ENCODE peak calls at places on chromosomes 5 and 9, in ten cellular contexts. H is AG04449, C is GM13976, A is psoas muscle, B is Calu3, L is progenitor cell of endocrine pancreas, M is K562, Q is astrocyte of the spinal cord, T is GM23338, K is stomach. O is an unnamed sample.

GRCh38 chr9:137516144-137516917 is 33.9 kb downstream of the PNPLA7 start:
- DNase-seq in H (no peak), C (no peak), A (no peak), B (no peak), L (no peak), M (peak), Q (no peak), T (peak), K (no peak), O (no peak)

GRCh38 chr9:129174724-129175514 is 3.1 kb downstream of the IER5L start:
- DNase-seq in H (peak), C (peak), A (peak), B (peak), L (peak), M (peak), Q (peak), T (peak), K (peak), O (no peak)

GRCh38 chr5:132294728-132295504 is 722 bp downstream of the SLC22A4 start:
- DNase-seq in H (no peak), C (no peak), A (peak), B (peak), L (peak), M (peak), Q (peak), T (peak), K (peak), O (no peak)

GRCh38 chr9:133263557-133263956 is 11.4 kb downstream of the ABO start:
- DNase-seq in H (no peak), C (no peak), A (no peak), B (no peak), L (no peak), M (peak), Q (no peak), T (no peak), K (no peak), O (no peak)

GRCh38 chr5:142970440-142970788 is 200.2 kb downstream of the ARHGAP26 start:
- DNase-seq in H (no peak), C (no peak), A (no peak), B (no peak), L (no peak), M (no peak), Q (no peak), T (no peak), K (no peak), O (no peak)

GRCh38 chr5:171667341-171668096 is 118.1 kb upstream of the SMIM23 start:
- DNase-seq in H (no peak), C (no peak), A (peak), B (peak), L (no peak), M (no peak), Q (peak), T (peak), K (no peak), O (no peak)

GRCh38 chr9:69885474-69885929 is 64.9 kb downstream of the CFAP95 start:
- DNase-seq in H (no peak), C (no peak), A (no peak), B (peak), L (no peak), M (no peak), Q (peak), T (no peak), K (no peak), O (peak)

GRCh38 chr5:126046275-126046674 is 376.9 kb upstream of the GRAMD2B start:
- DNase-seq in H (no peak), C (no peak), A (no peak), B (no peak), L (no peak), M (no peak), Q (no peak), T (no peak), K (no peak), O (no peak)

GRCh38 chr5:63923914-63924313 is 38.3 kb downstream of the HTR1A start:
- DNase-seq in H (no peak), C (no peak), A (no peak), B (peak), L (no peak), M (no peak), Q (no peak), T (no peak), K (peak), O (no peak)

GRCh38 chr9:14797442-14797841 is 74.9 kb upstream of the CER1 start:
- DNase-seq in H (peak), C (no peak), A (no peak), B (no peak), L (no peak), M (no peak), Q (no peak), T (no peak), K (no peak), O (no peak)

GRCh38 chr9:6931913-6932312 is 174.1 kb downstream of the KDM4C start:
- DNase-seq in H (no peak), C (no peak), A (peak), B (no peak), L (no peak), M (peak), Q (peak), T (no peak), K (peak), O (peak)

GRCh38 chr5:81971086-81971693 is 633 bp upstream of the ATG10 start:
- DNase-seq in H (no peak), C (peak), A (no peak), B (no peak), L (no peak), M (no peak), Q (peak), T (peak), K (no peak), O (no peak)

GRCh38 chr9:94018628-94019027 is 63.5 kb upstream of the BARX1 start:
- DNase-seq in H (peak), C (no peak), A (no peak), B (no peak), L (no peak), M (no peak), Q (peak), T (no peak), K (no peak), O (no peak)

GRCh38 chr9:72871685-72872084 is 81.2 kb downstream of the ALDH1A1 start:
- DNase-seq in H (no peak), C (no peak), A (no peak), B (peak), L (no peak), M (no peak), Q (peak), T (peak), K (no peak), O (no peak)
- TF ChIP-seq CTCF in H (no peak), C (peak), A (peak), B (peak), L (peak), M (peak), Q (peak), T (no peak), K (peak), O (peak)

GRCh38 chr5:43231977-43232376 is 40.0 kb downstream of the NIM1K start:
- DNase-seq in H (no peak), C (no peak), A (no peak), B (peak), L (no peak), M (no peak), Q (no peak), T (peak), K (peak), O (no peak)
- TF ChIP-seq CTCF in H (no peak), C (no peak), A (no peak), B (peak), L (no peak), M (peak), Q (peak), T (peak), K (no peak), O (peak)

GRCh38 chr5:139634541-139634940 is 13.6 kb upstream of the CXXC5 start:
- DNase-seq in H (no peak), C (no peak), A (no peak), B (no peak), L (no peak), M (no peak), Q (no peak), T (no peak), K (no peak), O (no peak)

GRCh38 chr5:139635191-139635590 is 13.0 kb upstream of the CXXC5 start:
- DNase-seq in H (no peak), C (no peak), A (no peak), B (no peak), L (no peak), M (no peak), Q (no peak), T (no peak), K (no peak), O (no peak)

GRCh38 chr5:139631520-139632165 is 16.5 kb upstream of the CXXC5 start:
- DNase-seq in H (no peak), C (no peak), A (no peak), B (no peak), L (no peak), M (no peak), Q (no peak), T (no peak), K (peak), O (no peak)

GRCh38 chr5:139634028-139634325 is 14.2 kb upstream of the CXXC5 start:
- DNase-seq in H (no peak), C (no peak), A (no peak), B (no peak), L (no peak), M (no peak), Q (no peak), T (no peak), K (peak), O (no peak)

GRCh38 chr5:139633295-139634027 is 14.7 kb upstream of the CXXC5 start:
- DNase-seq in H (no peak), C (peak), A (peak), B (peak), L (no peak), M (peak), Q (peak), T (peak), K (peak), O (no peak)
- TF ChIP-seq CTCF in H (peak), C (peak), A (peak), B (peak), L (peak), M (peak), Q (peak), T (peak), K (peak), O (peak)

GRCh38 chr5:169548315-169548714 is 35.3 kb upstream of the SPDL1 start:
- DNase-seq in H (no peak), C (no peak), A (no peak), B (no peak), L (no peak), M (no peak), Q (peak), T (peak), K (no peak), O (peak)
- TF ChIP-seq CTCF in H (peak), C (no peak), A (no peak), B (no peak), L (peak), M (peak), Q (peak), T (peak), K (peak), O (peak)

GRCh38 chr9:136243631-136244030 is 2.0 kb downstream of the QSOX2 start:
- DNase-seq in H (no peak), C (no peak), A (no peak), B (no peak), L (no peak), M (no peak), Q (no peak), T (no peak), K (no peak), O (no peak)

GRCh38 chr9:136244776-136245193 is 827 bp downstream of the QSOX2 start:
- DNase-seq in H (no peak), C (no peak), A (no peak), B (no peak), L (no peak), M (no peak), Q (no peak), T (no peak), K (no peak), O (no peak)

GRCh38 chr9:136244116-136244775 is 1.4 kb downstream of the QSOX2 start:
- DNase-seq in H (no peak), C (peak), A (no peak), B (no peak), L (no peak), M (no peak), Q (no peak), T (no peak), K (no peak), O (no peak)

GRCh38 chr9:136246849-136247550 is 1.4 kb upstream of the QSOX2 start:
- DNase-seq in H (no peak), C (no peak), A (no peak), B (no peak), L (no peak), M (no peak), Q (no peak), T (no peak), K (no peak), O (no peak)

DNA sequence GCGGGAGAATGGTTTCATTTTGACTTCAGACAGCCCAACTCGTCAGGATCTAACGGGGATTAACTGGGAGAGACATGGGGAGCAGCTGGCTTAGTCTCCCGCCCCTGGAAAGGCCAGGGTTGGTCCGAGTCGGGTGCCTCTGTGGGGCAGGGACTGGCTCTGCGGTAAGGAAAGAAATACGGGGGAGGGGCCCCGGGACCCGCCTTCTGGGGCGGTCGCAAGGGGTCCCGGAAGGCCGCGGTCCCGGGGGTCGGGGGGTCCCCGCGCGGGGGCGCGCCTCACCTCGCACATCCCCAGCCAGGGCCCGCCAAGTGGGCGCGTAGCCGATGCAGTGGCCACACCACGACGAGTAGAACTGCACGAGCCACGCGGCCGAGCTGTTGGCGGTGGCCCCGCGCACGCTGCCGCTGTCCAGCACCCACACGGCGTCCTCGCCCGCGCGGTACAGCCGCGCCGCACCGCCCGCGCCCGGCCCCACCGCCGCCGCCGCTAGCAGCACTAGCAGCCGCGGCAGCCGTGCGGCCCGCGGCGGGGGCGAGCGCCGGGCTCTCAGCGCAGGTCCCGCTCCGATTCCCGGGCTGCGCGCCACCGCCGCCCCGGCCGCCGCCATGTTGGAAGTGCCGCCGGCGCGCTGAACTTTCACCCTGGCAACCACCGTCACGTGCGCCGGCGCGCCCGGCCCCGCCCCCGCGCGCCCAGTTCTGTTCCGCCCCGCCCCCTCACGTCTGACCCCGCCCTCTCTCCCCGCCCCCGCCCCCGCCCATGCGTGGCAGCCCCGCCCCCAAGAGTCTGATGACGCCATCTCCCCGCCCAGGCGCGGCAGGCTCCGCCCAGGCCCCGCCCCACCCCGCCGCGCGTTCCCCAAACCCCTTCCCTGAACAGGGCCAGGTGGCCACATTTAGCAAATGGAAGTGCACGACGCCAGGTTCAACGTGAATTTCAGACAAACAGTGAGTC is at the start of gene QSOX2:
- DNase-seq in H (no peak), C (peak), A (peak), B (peak), L (peak), M (peak), Q (peak), T (peak), K (peak), O (no peak)
- TF ChIP-seq CTCF in H (no peak), C (no peak), A (no peak), B (no peak), L (no peak), M (no peak), Q (no peak), T (no peak), K (no peak), O (no peak)

DNA sequence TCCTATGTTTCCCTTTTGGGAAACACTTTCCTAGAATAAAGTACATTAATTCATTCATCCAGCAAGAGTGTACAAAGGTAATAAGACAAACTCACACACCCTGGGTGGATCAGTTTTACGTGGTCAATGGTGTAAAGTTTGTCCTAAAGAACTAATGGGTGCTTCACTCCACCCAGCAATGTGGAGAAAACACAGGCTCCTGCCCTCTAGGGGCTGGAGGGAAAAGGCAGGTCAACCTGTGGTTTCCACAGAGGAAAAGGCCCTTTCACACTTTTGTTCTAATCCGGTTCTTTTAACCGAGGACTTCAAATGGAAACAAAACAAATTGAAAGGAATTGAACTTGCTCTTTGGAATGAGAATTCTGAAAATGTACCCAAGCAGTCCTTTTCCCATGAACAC is 80.9 kb upstream of the SPOCK1 start:
- DNase-seq in H (no peak), C (no peak), A (no peak), B (no peak), L (no peak), M (no peak), Q (no peak), T (peak), K (no peak), O (no peak)
- TF ChIP-seq CTCF in H (no peak), C (no peak), A (no peak), B (peak), L (peak), M (peak), Q (peak), T (peak), K (no peak), O (peak)

DNA sequence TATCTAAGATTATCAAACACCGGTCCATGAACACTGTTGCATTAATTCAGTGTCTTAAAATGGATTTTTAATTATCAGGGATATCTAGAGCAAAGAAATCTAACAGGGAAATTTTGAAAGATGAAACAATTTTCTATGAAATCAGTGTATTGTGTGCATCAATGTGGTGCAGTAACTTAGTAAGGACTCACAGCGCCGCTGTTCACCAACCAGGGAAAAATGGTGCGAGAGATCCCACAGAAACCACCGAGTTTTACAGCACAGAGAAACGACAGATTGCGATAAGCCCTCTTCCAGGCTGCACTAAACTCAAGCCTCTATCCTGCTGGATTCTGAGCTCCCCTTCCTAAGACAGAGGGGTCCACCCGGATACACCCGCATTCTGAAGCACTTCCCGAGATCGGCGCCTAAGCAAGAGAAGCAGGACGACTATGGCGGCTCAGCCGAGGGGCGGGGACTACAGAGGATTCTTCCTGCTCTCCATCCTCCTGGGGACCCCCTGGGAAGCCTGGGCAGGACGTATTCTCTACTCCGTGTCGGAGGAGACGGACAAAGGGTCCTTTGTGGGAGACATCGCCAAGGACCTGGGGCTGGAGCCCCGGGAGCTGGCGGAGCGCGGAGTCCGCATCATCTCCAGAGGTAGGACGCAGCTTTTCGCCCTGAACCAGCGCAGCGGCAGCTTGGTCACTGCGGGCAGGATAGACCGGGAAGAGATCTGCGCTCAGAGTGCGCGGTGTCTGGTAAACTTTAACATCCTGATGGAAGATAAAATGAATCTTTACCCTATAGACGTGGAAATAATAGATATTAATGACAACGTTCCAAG is at the start of gene PCDHGA7:
- DNase-seq in H (no peak), C (peak), A (no peak), B (no peak), L (no peak), M (no peak), Q (peak), T (no peak), K (no peak), O (no peak)
- TF ChIP-seq CTCF in H (peak), C (no peak), A (peak), B (no peak), L (no peak), M (peak), Q (peak), T (no peak), K (no peak), O (peak)

DNA sequence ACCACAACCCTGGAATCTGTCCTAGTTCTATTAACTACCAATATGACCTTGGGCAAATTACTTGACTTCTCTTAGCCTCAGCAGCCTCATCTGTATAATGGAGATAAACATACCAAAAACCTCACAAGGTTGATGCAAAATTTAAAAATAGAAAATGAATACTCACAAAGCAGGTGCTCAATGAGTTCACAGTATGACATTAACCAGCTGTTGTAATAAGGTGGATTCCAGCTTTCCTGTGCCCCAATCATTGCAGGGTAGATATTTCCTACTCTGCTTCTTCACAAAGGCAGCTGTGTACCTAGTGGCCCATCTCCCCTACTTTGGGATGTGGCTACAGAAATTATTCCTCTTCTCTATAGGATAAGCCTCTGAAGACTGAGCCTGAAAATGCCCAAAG is 8.8 kb downstream of the HTR4 start:
- DNase-seq in H (no peak), C (no peak), A (no peak), B (no peak), L (no peak), M (no peak), Q (no peak), T (no peak), K (no peak), O (no peak)
- TF ChIP-seq CTCF in H (no peak), C (no peak), A (no peak), B (no peak), L (no peak), M (no peak), Q (no peak), T (no peak), K (no peak), O (no peak)

DNA sequence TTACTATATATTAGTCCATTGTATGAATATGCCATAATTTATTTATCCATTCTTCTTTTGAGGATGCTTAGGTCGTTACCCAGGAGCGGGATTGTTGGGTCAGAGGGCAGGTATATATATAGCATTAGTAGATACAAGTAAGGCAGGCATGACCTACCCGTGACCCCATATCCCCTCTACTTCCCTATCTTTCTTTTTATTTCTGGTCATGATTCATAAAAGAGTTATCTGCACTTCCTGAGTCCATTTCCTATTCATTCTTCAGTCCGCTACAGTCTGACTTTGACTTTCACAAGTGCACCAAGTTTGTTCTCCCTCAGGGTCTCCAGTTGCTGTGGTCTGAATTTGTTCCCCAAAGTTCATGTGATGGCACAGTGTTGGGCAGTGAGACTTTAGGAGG is 6.9 kb downstream of the RHOBTB3 start:
- DNase-seq in H (no peak), C (no peak), A (no peak), B (no peak), L (no peak), M (no peak), Q (no peak), T (no peak), K (no peak), O (no peak)
- TF ChIP-seq CTCF in H (no peak), C (no peak), A (no peak), B (no peak), L (no peak), M (no peak), Q (no peak), T (no peak), K (no peak), O (no peak)

O was measured in epithelial cell of proximal tubule.